ENCODE peak calls at places on chromosomes 4 and X, in ten cellular contexts. O, Q, H, Y, W, L, C, J, V and D are unnamed samples.

GRCh38 chrX:114924846-114925245 is 92.6 kb downstream of the IL13RA2 start:
- DNase-seq in Q (no peak), L (no peak), Y (no peak), W (peak), J (no peak), C (no peak), O (peak), V (no peak), H (no peak), D (no peak)

GRCh38 chrX:17405225-17405969 is 30.4 kb downstream of the NHS start:
- DNase-seq in Q (peak), J (no peak), L (no peak), Y (no peak), W (no peak), H (no peak), O (peak), C (no peak), V (no peak), D (no peak)

GRCh38 chrX:113986427-113986826 is 597.5 kb upstream of the HTR2C start:
- DNase-seq in Y (no peak), C (no peak), O (no peak), V (no peak), L (no peak), H (no peak), J (no peak), W (no peak), Q (no peak), D (no peak)

GRCh38 chrX:123422875-123423274 is 238.8 kb downstream of the GRIA3 start:
- DNase-seq in Q (no peak), V (peak), H (peak), W (no peak), L (peak), C (no peak), J (no peak), Y (no peak), O (peak), D (peak)

GRCh38 chr4:80202190-80202711 is 4.9 kb downstream of the PRDM8 start:
- DNase-seq in W (no peak), J (peak), Y (no peak), H (peak), Q (peak), L (peak), V (peak), O (peak), C (peak), D (peak)

GRCh38 chrX:154469880-154470279 is 9.2 kb downstream of the LAGE3 start:
- DNase-seq in H (no peak), O (no peak), J (no peak), W (no peak), V (no peak), Y (no peak), L (no peak), Q (no peak), C (no peak), D (no peak)

GRCh38 chr4:13917010-13917409 is 289.5 kb upstream of the BOD1L1 start:
- DNase-seq in J (no peak), C (no peak), H (no peak), Q (no peak), O (no peak), W (peak), Y (no peak), L (no peak), V (no peak), D (no peak)

GRCh38 chrX:17559728-17560379 is 177.4 kb upstream of the SCML1 start:
- DNase-seq in V (peak), L (no peak), Q (no peak), Y (no peak), H (no peak), C (no peak), W (peak), O (peak), J (no peak), D (no peak)

GRCh38 chrX:38985375-38985774 is 184.1 kb downstream of the MID1IP1 start:
- DNase-seq in L (peak), V (no peak), Q (no peak), O (peak), Y (no peak), J (no peak), H (no peak), W (no peak), C (no peak), D (no peak)
- TF ChIP-seq CTCF in L (peak), V (peak), Q (no peak), O (peak), Y (no peak), J (peak), H (no peak), W (no peak), C (no peak), D (no peak)

DNA sequence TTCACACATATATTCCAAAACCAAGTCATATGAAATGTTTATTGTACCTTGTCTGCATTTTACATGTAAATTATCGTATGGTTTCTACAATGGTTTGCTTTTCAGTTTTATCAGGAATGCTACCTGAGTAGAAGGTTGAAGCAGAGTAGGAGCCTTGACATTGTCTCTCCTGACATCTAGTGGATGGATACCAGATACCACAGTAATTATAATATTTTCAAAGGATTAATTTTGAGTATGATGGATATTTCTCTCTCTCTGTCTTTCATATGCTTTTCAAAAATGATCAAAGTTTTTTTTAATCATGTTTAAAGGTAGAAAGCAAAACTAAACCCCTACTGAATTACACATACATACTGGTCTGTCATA is 109.4 kb upstream of the KLHL13 start:
- DNase-seq in V (no peak), W (no peak), Q (no peak), O (peak), Y (no peak), C (peak), J (no peak), H (no peak), L (peak), D (no peak)
- TF ChIP-seq CTCF in V (peak), W (peak), Q (no peak), O (peak), Y (peak), C (peak), J (peak), H (no peak), L (peak), D (peak)

DNA sequence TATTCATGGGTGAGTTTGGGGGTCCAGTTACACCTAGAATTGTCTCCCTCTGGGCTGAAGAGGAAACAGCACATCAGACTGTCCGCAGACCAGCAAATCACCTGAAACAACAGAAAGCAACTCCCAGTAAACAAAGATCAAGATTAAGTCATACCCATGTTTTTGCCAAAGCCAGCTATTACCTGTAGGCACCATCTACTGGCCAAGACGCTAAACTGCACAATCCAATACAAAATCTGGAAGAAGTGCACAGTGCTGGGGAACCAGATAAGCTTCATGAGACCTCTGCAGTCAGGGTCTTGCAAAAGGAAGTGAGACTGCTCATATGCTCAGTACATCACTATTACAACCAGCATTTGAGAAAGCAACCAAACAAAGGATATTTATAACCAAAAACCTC is 157.5 kb upstream of the ITM2A start:
- DNase-seq in Y (no peak), H (no peak), C (no peak), J (no peak), O (peak), W (no peak), V (no peak), Q (no peak), L (no peak), D (no peak)
- TF ChIP-seq CTCF in Y (peak), H (peak), C (peak), J (no peak), O (peak), W (no peak), V (no peak), Q (no peak), L (peak), D (no peak)

GRCh38 chr4:38574559-38575333 is 89.3 kb upstream of the KLF3 start:
- DNase-seq in J (no peak), L (no peak), V (no peak), Y (no peak), O (no peak), W (no peak), C (no peak), H (no peak), Q (no peak), D (no peak)
- TF ChIP-seq CTCF in J (no peak), L (no peak), V (no peak), Y (no peak), O (no peak), W (no peak), C (no peak), H (no peak), Q (no peak), D (no peak)

GRCh38 chr4:10619220-10619619 is 65.3 kb downstream of the CLNK start:
- DNase-seq in J (no peak), Y (no peak), L (no peak), W (no peak), H (no peak), O (peak), V (no peak), Q (no peak), C (no peak), D (no peak)
- TF ChIP-seq CTCF in J (no peak), Y (no peak), L (no peak), W (no peak), H (no peak), O (no peak), V (no peak), Q (no peak), C (no peak), D (no peak)